ENCODE peak calls at places on chromosomes 4 and X, in four cellular contexts. M, I, C and A are unnamed samples. For H3K36me3, the result is how much of the 10 kb centered on the place peaks cover.

GRCh38 chr4:75513529-75514130 is 573 bp downstream of the RCHY1 start:
- DNase-seq in M (no peak), I (no peak), C (no peak), A (no peak)

GRCh38 chr4:25879991-25880641 is 17.3 kb upstream of the SEL1L3 start:
- DNase-seq in M (no peak), C (no peak), I (no peak), A (no peak)

GRCh38 chrX:9789555-9789954 is 3.3 kb downstream of the SHROOM2 start:
- DNase-seq in I (no peak), C (no peak), M (no peak), A (no peak)

GRCh38 chr4:184165291-184165690 is 52.4 kb downstream of the ENPP6 start:
- DNase-seq in C (peak), I (no peak), M (no peak), A (no peak)

GRCh38 chrX:152925835-152926234 is 28.0 kb downstream of the ZNF185 start:
- DNase-seq in C (no peak), I (no peak), M (no peak), A (no peak)

GRCh38 chr4:41661447-41662076 is 87.0 kb downstream of the PHOX2B start:
- DNase-seq in M (peak), C (peak), I (peak), A (peak)

GRCh38 chrX:15240414-15240813 is 29.5 kb downstream of the ASB9 start:
- DNase-seq in M (no peak), I (no peak), C (no peak), A (no peak)

GRCh38 chrX:54807524-54808108 is at the start of gene MAGED2:
- DNase-seq in I (peak), C (no peak), M (no peak), A (peak)

GRCh38 chr4:10105920-10106319 is 10.7 kb downstream of the WDR1 start:
- DNase-seq in I (no peak), C (no peak), M (no peak), A (no peak)

GRCh38 chr4:10105421-10105820 is 11.2 kb downstream of the WDR1 start:
- DNase-seq in M (no peak), C (no peak), I (no peak), A (no peak)

GRCh38 chr4:10104211-10104990 is 12.2 kb downstream of the WDR1 start:
- DNase-seq in I (no peak), C (no peak), M (no peak), A (no peak)

GRCh38 chr4:10106421-10107039 is 10.1 kb downstream of the WDR1 start:
- DNase-seq in I (peak), C (peak), M (peak), A (peak)

DNA sequence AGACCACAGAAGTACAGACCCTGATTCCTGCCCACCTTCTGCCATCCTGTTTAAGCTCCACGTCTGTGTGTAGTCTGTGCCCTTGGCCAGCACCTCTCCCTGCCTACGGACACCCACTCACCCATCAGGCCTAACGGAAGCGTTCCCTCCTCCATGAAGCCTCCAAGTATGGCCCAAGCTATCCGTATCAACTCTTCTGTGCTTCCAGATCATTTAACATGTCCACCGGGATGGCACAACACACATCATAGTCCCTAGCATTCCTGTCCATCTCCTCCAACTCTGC is 11.7 kb downstream of the WDR1 start:
- DNase-seq in I (no peak), M (no peak), C (no peak), A (no peak)
- H3K36me3 ChIP-seq in I (under half), M (under half), C (under half), A (under half)

GRCh38 chr4:53507671-53508286 is 83.5 kb downstream of the LNX1 start:
- DNase-seq in C (no peak), M (no peak), I (peak), A (no peak)

GRCh38 chr4:53507058-53507457 is 84.2 kb downstream of the LNX1 start:
- DNase-seq in C (no peak), M (no peak), I (no peak), A (no peak)

GRCh38 chr4:53510316-53510715 is 81.0 kb downstream of the LNX1 start:
- DNase-seq in I (no peak), M (no peak), C (no peak), A (no peak)

GRCh38 chr4:53505947-53506346 is 85.3 kb downstream of the LNX1 start:
- DNase-seq in I (no peak), C (no peak), M (no peak), A (no peak)

DNA sequence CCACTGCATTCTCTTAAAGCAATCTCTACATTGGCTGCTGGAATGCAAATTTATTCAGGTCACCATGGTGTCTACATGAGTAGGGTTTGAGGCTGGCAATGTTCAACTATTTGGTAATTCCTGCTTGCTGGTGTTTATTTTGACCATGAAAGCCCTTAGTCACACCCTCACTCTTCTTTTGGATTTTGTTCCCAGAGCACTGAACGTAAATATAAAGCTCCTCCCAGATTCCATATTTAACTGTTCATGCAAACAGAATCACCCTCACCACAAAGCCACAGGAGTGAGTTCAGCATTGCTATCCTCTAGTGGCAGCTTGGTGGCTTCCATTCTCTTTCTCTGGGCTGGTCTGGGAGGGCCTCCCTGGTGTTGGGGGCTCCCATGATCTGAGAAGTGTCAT is 82.8 kb downstream of the LNX1 start:
- DNase-seq in M (no peak), I (no peak), C (peak), A (no peak)
- TF ChIP-seq CTCF in M (no peak), I (no peak), C (no peak), A (no peak)

GRCh38 chrX:137999542-137999941 is 433.6 kb downstream of the ZIC3 start:
- DNase-seq in M (no peak), I (no peak), C (no peak), A (no peak)
- H3K27ac ChIP-seq in M (no peak), I (no peak), C (no peak), A (no peak)

DNA sequence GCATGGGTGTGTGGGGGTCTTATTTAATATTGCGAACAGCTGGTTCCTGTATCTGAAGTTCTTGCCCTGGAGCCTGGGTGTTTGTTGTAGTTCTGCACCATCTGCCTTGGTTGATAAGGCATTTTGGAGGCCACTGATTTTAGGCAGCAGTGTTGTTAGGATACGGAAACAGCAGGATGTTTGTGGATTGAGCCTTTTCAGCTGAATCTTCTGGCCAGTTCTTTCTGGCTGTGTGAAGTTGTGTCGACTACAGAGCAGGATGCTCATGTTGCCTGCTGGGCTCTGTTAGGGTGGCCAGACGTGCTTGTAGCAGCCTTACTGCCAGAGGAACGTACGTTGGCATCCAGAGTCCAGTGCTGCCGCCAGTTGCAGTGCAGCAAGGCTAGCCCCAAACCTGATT is 134.2 kb downstream of the PTTG2 start:
- DNase-seq in C (no peak), M (no peak), I (no peak), A (no peak)
- H3K36me3 ChIP-seq in C (under half), M (under half), I (under half), A (under half)